ENCODE peak calls at places on chromosomes 11 and 22, in six cellular contexts. Z is lung, J is left ventricle myocardium inferior, G is body of pancreas, L is pancreas, M is suprapubic skin. Y is an unnamed sample.

GRCh38 chr11:35035894-35036408 is 103.0 kb upstream of the CD44 start:
- DNase-seq in Z (no peak), J (no peak), G (no peak), L (no peak), M (no peak), Y (peak; percentile 52)

GRCh38 chr22:39389420-39389819 is 10.2 kb upstream of the TAB1 start:
- DNase-seq in Z (no peak), J (no peak), G (no peak), L (peak; percentile 1), M (no peak), Y (no peak)

GRCh38 chr11:36033082-36033751 is 89.4 kb downstream of the LDLRAD3 start:
- DNase-seq in Z (no peak), J (no peak), G (no peak), L (no peak), M (no peak), Y (no peak)

GRCh38 chr22:48494968-48495750 is 1332.5 kb downstream of the BRD1 start:
- DNase-seq in Z (no peak), J (no peak), G (no peak), L (no peak), M (no peak), Y (no peak)

GRCh38 chr22:48530666-48531065 is 1297.0 kb downstream of the BRD1 start:
- DNase-seq in Z (no peak), J (no peak), G (no peak), L (no peak), M (no peak), Y (no peak)

GRCh38 chr11:91158901-91159537 is 936.2 kb upstream of the CHORDC1 start:
- DNase-seq in Z (no peak), J (no peak), G (no peak), L (no peak), M (no peak), Y (peak; percentile 18)

GRCh38 chr11:12565406-12565805 is 108.8 kb upstream of the TEAD1 start:
- DNase-seq in Z (no peak), J (no peak), G (no peak), L (no peak), M (no peak), Y (no peak)

GRCh38 chr11:77789731-77790476 is 30.6 kb downstream of the RSF1 start:
- DNase-seq in Z (no peak), J (no peak), G (no peak), L (no peak), M (no peak), Y (no peak)

GRCh38 chr11:41274831-41275230 is 184.6 kb downstream of the LRRC4C start:
- DNase-seq in Z (no peak), J (no peak), G (no peak), L (no peak), M (no peak), Y (no peak)

DNA sequence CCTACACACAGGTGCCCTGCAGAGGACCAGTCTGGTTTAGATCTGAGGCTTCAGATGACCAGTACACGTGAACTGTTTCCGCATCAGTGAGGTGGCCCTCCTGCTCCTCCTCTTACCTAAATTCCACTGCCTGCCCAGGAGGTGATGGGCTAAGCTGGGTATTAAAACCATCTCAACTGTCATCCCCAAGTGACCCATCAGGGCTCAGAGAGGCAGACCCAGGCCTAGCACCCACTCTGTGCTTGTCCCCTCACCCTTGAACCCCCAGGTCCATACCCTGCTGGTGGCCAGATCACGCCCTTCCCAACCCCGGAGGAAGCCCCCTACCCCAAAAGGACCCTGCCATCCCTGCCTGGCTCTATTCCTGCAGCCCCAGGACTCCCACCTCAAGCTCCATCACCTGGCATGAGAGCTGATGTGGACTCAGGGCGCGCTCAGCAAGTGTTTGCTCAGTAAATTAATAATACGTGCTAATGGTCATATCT is 21.3 kb downstream of the RSPH14 start:
- DNase-seq in Z (no peak), J (no peak), G (no peak), L (no peak), M (no peak), Y (no peak)
- H3K27ac ChIP-seq in Z (no peak overlapping the region), J (no peak overlapping the region), G (no peak overlapping the region), L (no peak overlapping the region), M (no peak overlapping the region), Y (no peak overlapping the region)

DNA sequence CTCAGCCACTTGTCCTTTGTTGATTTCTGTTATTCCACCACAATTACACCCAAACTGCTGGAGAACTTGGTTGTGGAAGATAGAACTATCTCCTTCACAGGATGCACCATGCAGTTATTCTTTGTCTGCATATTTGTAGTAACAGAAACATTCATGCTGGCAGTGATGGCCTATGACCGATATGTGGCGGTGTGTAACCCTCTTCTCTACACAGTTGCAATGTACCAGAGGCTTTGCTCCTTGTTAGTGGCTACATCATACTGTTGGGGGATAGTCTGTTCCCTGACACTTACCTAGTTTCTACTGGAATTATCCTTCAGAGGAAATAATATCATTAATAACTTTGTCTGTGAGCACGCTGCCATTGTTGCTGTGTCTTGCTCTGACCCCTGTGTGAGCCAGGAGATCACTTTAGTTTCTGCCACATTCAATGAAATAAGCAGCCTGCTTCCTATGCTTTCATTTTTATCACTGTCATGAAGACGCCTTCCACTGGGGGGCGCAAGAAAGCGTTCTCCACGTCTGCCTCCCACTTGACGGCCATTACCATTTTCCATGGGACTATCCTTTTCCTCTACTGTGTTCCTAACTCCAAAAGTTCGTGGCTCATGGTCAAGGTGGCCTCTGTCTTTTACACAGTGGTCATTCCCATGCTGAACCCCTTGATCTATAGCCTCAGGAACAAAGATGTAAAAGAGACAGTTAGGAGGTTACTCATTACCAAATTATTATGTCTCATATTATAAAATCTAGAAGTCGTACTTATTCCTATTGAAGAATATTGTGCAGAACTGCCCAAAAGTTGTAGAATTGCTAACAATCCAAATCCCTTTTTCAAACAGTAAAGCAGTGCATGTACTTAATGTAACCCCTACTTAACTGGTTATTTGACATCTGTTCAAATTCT is 53.2 kb downstream of the OR4C6 start:
- DNase-seq in Z (no peak), J (no peak), G (no peak), L (no peak), M (no peak), Y (no peak)
- TF ChIP-seq CTCF in Z (no peak), J (no peak), G (no peak), L (no peak), M (no peak), Y (peak; percentile 12)

GRCh38 chr11:8259316-8259995 is 4.2 kb downstream of the LMO1 start:
- DNase-seq in Z (no peak), J (no peak), G (peak; percentile 4), L (no peak), M (peak; percentile 73), Y (no peak)

GRCh38 chr11:8256271-8257002 is 7.2 kb downstream of the LMO1 start:
- DNase-seq in Z (no peak), J (no peak), G (peak; percentile 1), L (no peak), M (peak; percentile 53), Y (no peak)

GRCh38 chr11:8257003-8257664 is 6.5 kb downstream of the LMO1 start:
- DNase-seq in Z (no peak), J (no peak), G (peak; percentile 2), L (no peak), M (no peak), Y (no peak)

GRCh38 chr11:8258771-8259170 is 4.9 kb downstream of the LMO1 start:
- DNase-seq in Z (no peak), J (no peak), G (peak; percentile 28), L (no peak), M (no peak), Y (peak; percentile 89)

DNA sequence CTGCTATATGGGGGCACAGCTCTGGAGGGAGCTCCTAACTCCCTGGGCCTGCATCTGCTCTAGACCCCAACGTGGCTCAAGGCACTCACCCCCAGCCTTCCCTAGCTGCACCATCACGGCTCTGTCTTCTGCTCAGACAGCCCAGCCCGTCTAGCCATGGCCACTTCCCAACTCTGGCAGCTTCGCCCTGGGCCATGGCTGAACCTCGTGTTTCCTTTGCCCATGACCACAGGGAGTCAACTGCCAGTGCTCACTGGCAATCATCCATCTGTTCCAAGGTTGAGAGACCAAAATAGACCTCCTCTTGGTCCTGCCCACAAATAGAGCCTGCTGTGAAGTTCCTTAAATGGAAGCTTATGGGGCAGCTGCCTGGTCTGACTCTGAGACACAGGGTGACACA is 5.4 kb downstream of the LMO1 start:
- DNase-seq in Z (no peak), J (no peak), G (peak; percentile 9), L (no peak), M (peak; percentile 67), Y (no peak)
- H3K27ac ChIP-seq in Z (no peak overlapping the region), J (no peak overlapping the region), G (no peak overlapping the region), L (no peak overlapping the region), M (no peak overlapping the region), Y (peak overlapping the region; percentile 89)

DNA sequence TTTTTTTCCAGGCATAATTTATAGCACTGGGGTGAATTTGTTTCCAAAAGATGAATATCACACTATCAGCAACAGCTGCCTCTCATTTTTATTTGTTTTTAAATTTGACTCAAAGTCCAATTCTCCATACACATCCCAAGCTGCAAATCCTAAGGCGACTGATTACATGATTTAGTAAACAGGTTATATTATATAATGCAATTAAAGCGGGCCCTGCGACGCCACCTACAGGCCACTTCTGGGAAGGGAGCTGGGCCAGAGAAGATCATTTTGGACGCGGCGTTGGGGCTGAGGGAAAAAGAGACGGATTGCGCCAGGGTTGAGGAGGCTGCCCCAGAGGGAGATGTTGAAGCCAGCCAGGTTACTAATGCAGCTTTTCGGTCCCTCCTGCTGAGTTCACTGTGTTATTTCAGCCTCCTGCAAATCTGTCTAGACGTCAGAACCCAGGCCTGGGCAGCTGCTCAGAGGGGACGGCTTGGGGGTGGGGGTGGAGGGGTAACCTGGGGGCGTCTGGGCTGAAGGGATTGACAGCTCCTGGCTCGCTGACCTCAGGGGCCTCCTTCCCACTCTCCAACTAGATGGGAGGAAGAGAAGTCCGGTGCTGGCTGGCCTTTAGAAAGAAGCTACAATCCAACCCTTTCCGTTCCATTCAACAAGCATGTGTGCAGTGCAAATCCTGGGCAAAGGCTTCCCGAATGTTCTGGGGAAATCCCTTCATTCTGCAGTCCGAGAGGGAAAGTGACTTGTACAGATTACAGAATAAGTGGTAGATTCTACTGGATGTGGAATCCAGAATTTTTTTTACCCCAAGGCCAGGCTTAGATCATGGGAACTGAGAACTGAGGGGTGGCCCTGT is 150.1 kb downstream of the FEZ1 start:
- DNase-seq in Z (peak; percentile 62), J (peak; percentile 83), G (peak; percentile 74), L (peak; percentile 75), M (peak; percentile 88), Y (peak; percentile 81)
- TF ChIP-seq CTCF in Z (peak; percentile 46), J (peak; percentile 88), G (peak; percentile 84), L (peak; percentile 90), M (peak; percentile 64), Y (peak; percentile 76)

GRCh38 chr11:85772700-85773099 is 38.2 kb downstream of the SYTL2 start:
- DNase-seq in Z (no peak), J (no peak), G (no peak), L (no peak), M (no peak), Y (no peak)
- H3K27ac ChIP-seq in Z (peak overlapping the region; percentile 38), J (peak overlapping the region; percentile 52), G (no peak overlapping the region), L (no peak overlapping the region), M (no peak overlapping the region), Y (no peak overlapping the region)

DNA sequence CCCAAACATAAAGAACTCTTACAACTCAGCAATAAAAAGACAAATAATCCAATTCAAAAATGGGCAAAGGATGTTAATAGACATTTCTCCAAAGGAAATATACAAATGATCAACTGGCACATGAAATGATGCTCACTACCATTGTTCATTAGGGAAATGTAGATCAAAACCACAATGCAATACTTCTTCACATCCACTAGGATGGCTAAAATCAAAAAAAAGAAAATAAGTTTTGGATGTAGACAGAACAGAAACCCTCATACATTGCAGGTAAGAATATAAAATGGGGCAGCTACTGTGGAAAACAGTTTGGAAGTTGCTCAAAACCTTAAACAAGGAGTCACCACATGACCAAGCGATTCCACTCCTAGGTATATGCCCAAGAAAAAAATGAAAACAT is 16.3 kb downstream of the SIK3 start:
- DNase-seq in Z (no peak), J (no peak), G (no peak), L (no peak), M (no peak), Y (no peak)
- TF ChIP-seq CTCF in Z (no peak), J (no peak), G (no peak), L (no peak), M (no peak), Y (no peak)

Y was measured in RWPE1.